ENCODE peak calls at places on chromosome 16, in eight cellular contexts. J is cardiac fibroblast; S is mucosa of gallbladder; Y is IMR-90; K is stimulated activated CD8-positive, alpha-beta memory T cell treated with anti-CD3 and anti-CD28 coated beads, Interleukin-2, amount 100 ng/mL, for 48 hours; P is AG09319; Z is fibroblast of lung; V is BJ. R is an unnamed sample.

GRCh38 chr16:23505180-23505665 is 5.1 kb downstream of the GGA2 start:
- DNase-seq in J (no peak), S (no peak), Y (no peak), K (no peak), P (no peak), Z (no peak), V (no peak), R (no peak)

GRCh38 chr16:4682616-4683254 is 10.6 kb upstream of the NUDT16L1 start:
- DNase-seq in J (no peak), S (no peak), Y (peak; percentile 18), K (peak; percentile 43), P (no peak), Z (peak; percentile 37), V (no peak), R (no peak)

GRCh38 chr16:9176547-9177418 is 85.3 kb downstream of the HAPSTR1 start:
- DNase-seq in J (no peak), S (no peak), Y (no peak), K (no peak), P (no peak), Z (no peak), V (no peak), R (no peak)

GRCh38 chr16:86809458-86809955 is 231.2 kb downstream of the FOXL1 start:
- DNase-seq in J (peak; percentile 79), S (no peak), Y (peak; percentile 95), K (no peak), P (peak; percentile 4), Z (peak; percentile 59), V (peak; percentile 31), R (peak; percentile 27)

GRCh38 chr16:27242868-27243590 is 25.5 kb downstream of the NSMCE1 start:
- DNase-seq in J (peak; percentile 97), S (peak; percentile 41), Y (peak; percentile 98), K (no peak), P (peak; percentile 63), Z (peak; percentile 98), V (no peak), R (peak; percentile 96)

GRCh38 chr16:69301861-69302260 is 9.3 kb upstream of the VPS4A start:
- DNase-seq in J (no peak), S (no peak), Y (no peak), K (no peak), P (no peak), Z (no peak), V (no peak), R (peak; percentile 21)

GRCh38 chr16:57612494-57612893 is 15.9 kb upstream of the ADGRG1 start:
- DNase-seq in J (no peak), S (no peak), Y (no peak), K (no peak), P (no peak), Z (no peak), V (no peak), R (no peak)

GRCh38 chr16:50276128-50276444 is 9.7 kb downstream of the ADCY7 start:
- DNase-seq in J (no peak), S (no peak), Y (no peak), K (no peak), P (no peak), Z (no peak), V (no peak), R (no peak)

GRCh38 chr16:24174977-24175376 is 81.2 kb upstream of the CACNG3 start:
- DNase-seq in J (no peak), S (no peak), Y (no peak), K (no peak), P (no peak), Z (no peak), V (no peak), R (no peak)

GRCh38 chr16:2270070-2270462 is 2.1 kb upstream of the RNPS1 start:
- DNase-seq in J (no peak), S (no peak), Y (no peak), K (no peak), P (no peak), Z (no peak), V (no peak), R (no peak)

GRCh38 chr16:88570691-88571092 is 489 bp downstream of the ZC3H18 start:
- DNase-seq in J (peak; percentile 18), S (no peak), Y (no peak), K (peak; percentile 21), P (no peak), Z (no peak), V (no peak), R (peak; percentile 34)

GRCh38 chr16:53785044-53785443 is 81.1 kb downstream of the FTO start:
- DNase-seq in J (peak; percentile 52), S (no peak), Y (peak; percentile 66), K (no peak), P (no peak), Z (peak; percentile 56), V (no peak), R (no peak)

GRCh38 chr16:86984286-86984685 is 332.9 kb downstream of the C16orf95 start:
- DNase-seq in J (no peak), S (no peak), Y (no peak), K (no peak), P (no peak), Z (no peak), V (no peak), R (no peak)

GRCh38 chr16:88505405-88506082 is 52.5 kb downstream of the ZFPM1 start:
- DNase-seq in J (peak; percentile 9), S (peak; percentile 87), Y (no peak), K (peak; percentile 54), P (no peak), Z (no peak), V (no peak), R (no peak)

GRCh38 chr16:19722269-19722952 is 4.3 kb downstream of the IQCK start:
- DNase-seq in J (no peak), S (no peak), Y (no peak), K (no peak), P (no peak), Z (no peak), V (no peak), R (peak; percentile 32)

GRCh38 chr16:58500329-58501241 is 642 bp downstream of the NDRG4 start:
- DNase-seq in J (no peak), S (no peak), Y (no peak), K (no peak), P (no peak), Z (no peak), V (no peak), R (no peak)

GRCh38 chr16:89934611-89935553 is 11.7 kb downstream of the TUBB3 start:
- DNase-seq in J (no peak), S (no peak), Y (no peak), K (no peak), P (no peak), Z (no peak), V (no peak), R (no peak)

GRCh38 chr16:354286-354881 is 1.9 kb upstream of the AXIN1 start:
- DNase-seq in J (no peak), S (no peak), Y (no peak), K (no peak), P (no peak), Z (no peak), V (no peak), R (no peak)

GRCh38 chr16:89325861-89326471 is 108.5 kb downstream of the ZNF778 start:
- DNase-seq in J (peak; percentile 88), S (peak; percentile 68), Y (peak; percentile 93), K (no peak), P (peak; percentile 60), Z (peak; percentile 88), V (peak; percentile 59), R (peak; percentile 93)

GRCh38 chr16:914453-914852 is 56.3 kb downstream of the LMF1 start:
- DNase-seq in J (peak; percentile 1), S (no peak), Y (peak; percentile 23), K (no peak), P (no peak), Z (peak; percentile 3), V (no peak), R (peak; percentile 18)

GRCh38 chr16:84267380-84267779 is 27.3 kb upstream of the WFDC1 start:
- DNase-seq in J (no peak), S (no peak), Y (no peak), K (no peak), P (no peak), Z (no peak), V (no peak), R (no peak)

GRCh38 chr16:50668368-50669008 is 12.6 kb downstream of the SNX20 start:
- DNase-seq in J (no peak), S (no peak), Y (no peak), K (no peak), P (no peak), Z (no peak), V (no peak), R (no peak)

GRCh38 chr16:84885024-84885910 is 65.5 kb downstream of the CRISPLD2 start:
- DNase-seq in J (peak; percentile 27), S (no peak), Y (no peak), K (no peak), P (no peak), Z (no peak), V (no peak), R (peak; percentile 62)

GRCh38 chr16:89815639-89816348 is 653 bp downstream of the FANCA start:
- DNase-seq in J (no peak), S (no peak), Y (no peak), K (no peak), P (no peak), Z (no peak), V (no peak), R (no peak)

GRCh38 chr16:85379041-85380001 is 233.8 kb upstream of the GSE1 start:
- DNase-seq in J (no peak), S (no peak), Y (no peak), K (no peak), P (no peak), Z (no peak), V (no peak), R (no peak)